ENCODE peak calls at places on chromosomes 12 and 14, in four cellular contexts. I is IMR-90, T is trophoblast cell, Z is mesenchymal stem cell. Y is an unnamed sample.
A peak's percentile ranks its signal among the peaks of the same experiment; 100 is the strongest.

GRCh38 chr12:179131-179884 is 34.6 kb downstream of the SLC6A12 start:
- DNase-seq in Z (peak; percentile 24), I (no peak), T (no peak), Y (peak; percentile 17)

GRCh38 chr12:39831587-39832315 is 212.1 kb upstream of the ABCD2 start:
- DNase-seq in Z (peak; percentile 11), T (no peak), I (peak; percentile 30), Y (no peak)

GRCh38 chr12:99476956-99477355 is 170.6 kb upstream of the GARIN6 start:
- DNase-seq in I (no peak), Z (no peak), T (no peak), Y (no peak)

GRCh38 chr14:37034410-37035285 is 137.8 kb downstream of the SLC25A21 start:
- DNase-seq in I (peak; percentile 20), Z (no peak), T (no peak), Y (no peak)

GRCh38 chr14:65658202-65658601 is 245.7 kb downstream of the FUT8 start:
- DNase-seq in I (peak; percentile 81), T (peak; percentile 74), Z (no peak), Y (no peak)

GRCh38 chr14:22848391-22849164 is 12.2 kb downstream of the MMP14 start:
- DNase-seq in Z (peak; percentile 80), I (peak; percentile 92), T (no peak), Y (peak; percentile 68)

GRCh38 chr12:130249376-130249775 is 87.1 kb downstream of the FZD10 start:
- DNase-seq in T (no peak), Z (no peak), I (no peak), Y (peak; percentile 80)

GRCh38 chr12:57610553-57611115 is 601 bp upstream of the ARHGEF25 start:
- DNase-seq in T (no peak), Z (no peak), I (no peak), Y (no peak)

GRCh38 chr12:88723219-88723618 is 142.9 kb upstream of the KITLG start:
- DNase-seq in T (no peak), I (peak; percentile 36), Z (no peak), Y (no peak)

GRCh38 chr14:94893411-94894160 is 123.7 kb upstream of the GSC start:
- DNase-seq in T (no peak), I (no peak), Z (no peak), Y (peak; percentile 41)

GRCh38 chr14:104390941-104391901 is 188.3 kb upstream of the C14orf180 start:
- DNase-seq in I (no peak), T (no peak), Z (no peak), Y (no peak)

GRCh38 chr12:66269757-66270383 is 32.4 kb upstream of the HELB start:
- DNase-seq in Z (peak; percentile 50), T (peak; percentile 42), I (peak; percentile 62), Y (peak; percentile 84)

GRCh38 chr14:68544150-68544892 is 248.5 kb downstream of the ZFP36L1 start:
- DNase-seq in I (peak; percentile 100), Z (peak; percentile 94), T (peak; percentile 36), Y (no peak)

GRCh38 chr14:73739174-73739898 is 25.2 kb upstream of the PNMA1 start:
- DNase-seq in Z (no peak), I (no peak), T (no peak), Y (no peak)

GRCh38 chr12:19707948-19708409 is 268.7 kb downstream of the AEBP2 start:
- DNase-seq in Z (peak; percentile 68), I (peak; percentile 93), T (no peak), Y (no peak)

GRCh38 chr14:22291406-22291805 is 297.6 kb downstream of the DAD1 start:
- DNase-seq in T (peak; percentile 91), I (peak; percentile 66), Z (no peak), Y (no peak)

GRCh38 chr12:80837342-80837978 is 100.3 kb downstream of the LIN7A start:
- DNase-seq in Z (peak; percentile 54), I (peak; percentile 76), T (peak; percentile 82), Y (peak; percentile 96)

GRCh38 chr12:64618953-64619590 is 8.8 kb downstream of the RASSF3 start:
- DNase-seq in I (peak; percentile 78), Z (peak; percentile 86), T (peak; percentile 65), Y (no peak)

GRCh38 chr12:127509066-127509778 is 757.7 kb upstream of the TMEM132C start:
- DNase-seq in Z (peak; percentile 60), T (no peak), I (peak; percentile 89), Y (no peak)

GRCh38 chr12:89126712-89127111 is 225.6 kb downstream of the DUSP6 start:
- DNase-seq in Z (no peak), T (peak; percentile 93), I (peak; percentile 45), Y (no peak)

GRCh38 chr12:126936181-126936851 is 1330.7 kb upstream of the TMEM132C start:
- DNase-seq in I (no peak), Z (no peak), T (no peak), Y (peak; percentile 4)

GRCh38 chr12:95608252-95609033 is 57.2 kb upstream of the USP44 start:
- DNase-seq in I (peak; percentile 76), Z (peak; percentile 46), T (no peak), Y (no peak)

GRCh38 chr12:124568431-124569374 is 1.3 kb upstream of the NCOR2 start:
- DNase-seq in I (peak; percentile 94), T (peak; percentile 45), Z (peak; percentile 97), Y (peak; percentile 95)

GRCh38 chr12:24582954-24583601 is 365.8 kb downstream of the BCAT1 start:
- DNase-seq in T (no peak), Z (no peak), I (no peak), Y (no peak)

GRCh38 chr14:75222208-75222701 is 45.8 kb upstream of the TMED10 start:
- DNase-seq in T (peak; percentile 65), I (peak; percentile 92), Z (peak; percentile 90), Y (peak; percentile 86)
- H3K4me3 ChIP-seq in T (no peak overlapping the region), I (no peak overlapping the region), Z (no peak overlapping the region), Y (no peak overlapping the region)

GRCh38 chr12:110907583-110907982 is 12.8 kb downstream of the MYL2 start:
- DNase-seq in T (peak; percentile 25), Z (no peak), I (no peak), Y (no peak)
- H2BK5ac ChIP-seq in T (no peak overlapping the region), Z (no peak overlapping the region), I (no peak overlapping the region), Y (no peak overlapping the region)

DNA sequence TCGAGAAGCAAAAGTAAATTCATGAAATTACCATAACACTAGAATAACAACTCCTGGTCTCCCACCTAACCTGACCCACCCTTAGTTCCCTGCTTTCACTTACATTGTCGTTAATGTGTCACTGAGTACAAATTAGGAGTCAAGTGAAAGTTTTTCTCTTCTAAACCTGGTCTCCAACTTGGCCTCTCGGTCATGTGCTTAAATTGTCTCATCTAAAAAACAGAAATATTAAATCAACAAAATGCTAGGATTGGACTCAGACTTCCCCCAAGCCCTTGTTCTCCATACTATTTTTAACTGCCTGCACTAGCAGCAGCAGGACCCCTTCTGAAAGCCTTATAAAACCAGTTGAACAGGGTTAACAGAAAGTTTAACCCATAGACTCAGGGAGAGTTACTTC is 1.8 kb upstream of the BTG1 start:
- DNase-seq in I (no peak), Z (peak; percentile 11), T (no peak), Y (no peak)
- H3K4me3 ChIP-seq in I (peak overlapping the region; percentile 24), Z (peak overlapping the region; percentile 94), T (no peak overlapping the region), Y (no peak overlapping the region)

DNA sequence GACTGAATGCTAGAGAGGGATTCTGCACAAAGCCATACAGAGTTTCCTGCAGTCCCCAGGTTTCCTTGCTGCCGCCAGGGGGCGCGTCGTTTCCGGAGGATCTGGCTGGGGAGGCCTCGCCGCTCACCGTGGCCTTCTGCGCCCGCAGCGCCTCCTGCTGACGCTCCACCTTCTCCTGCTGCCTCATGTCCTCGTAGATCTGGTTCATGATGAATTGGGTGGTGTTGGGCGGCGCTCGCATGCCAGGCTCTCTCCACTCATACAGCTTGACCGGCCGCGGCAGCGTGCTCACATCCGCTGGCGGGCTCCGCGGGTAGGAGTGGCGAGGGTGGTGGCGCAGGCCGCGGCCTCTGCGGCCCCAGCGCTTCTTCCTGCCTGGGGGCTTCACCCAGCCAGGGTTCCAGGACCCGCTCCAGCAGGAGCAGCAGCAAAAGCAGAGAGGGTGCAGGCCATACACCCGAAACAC is 987 bp downstream of the CCER1 start:
- DNase-seq in T (peak; percentile 68), I (no peak), Z (no peak), Y (peak; percentile 88)
- H2BK5ac ChIP-seq in T (no peak overlapping the region), I (no peak overlapping the region), Z (no peak overlapping the region), Y (no peak overlapping the region)

GRCh38 chr14:99579077-99579836 is 24.8 kb downstream of the CCDC85C start:
- DNase-seq in Z (no peak), I (no peak), T (peak; percentile 88), Y (peak; percentile 61)
- H3K4me3 ChIP-seq in Z (no peak overlapping the region), I (no peak overlapping the region), T (no peak overlapping the region), Y (no peak overlapping the region)

GRCh38 chr14:60865378-60866127 is 115.3 kb downstream of the TRMT5 start:
- DNase-seq in Z (no peak), T (no peak), I (no peak), Y (no peak)
- H2BK5ac ChIP-seq in Z (no peak overlapping the region), T (no peak overlapping the region), I (no peak overlapping the region), Y (no peak overlapping the region)

GRCh38 chr14:90060965-90061848 is 587 bp upstream of the KCNK13 start:
- DNase-seq in T (no peak), Z (peak; percentile 13), I (no peak), Y (peak; percentile 57)
- H3K4me3 ChIP-seq in T (peak overlapping the region; percentile 65), Z (peak overlapping the region; percentile 77), I (peak overlapping the region; percentile 74), Y (peak overlapping the region; percentile 49)

GRCh38 chr12:55728185-55728931 is 451 bp downstream of the CD63 start:
- DNase-seq in T (peak; percentile 79), Z (peak; percentile 64), I (peak; percentile 53), Y (peak; percentile 46)

GRCh38 chr12:55732288-55732687 is 3.5 kb upstream of the CD63 start:
- DNase-seq in Z (no peak), T (no peak), I (no peak), Y (no peak)

GRCh38 chr12:55729592-55730446 is 1.0 kb upstream of the CD63 start:
- DNase-seq in I (peak; percentile 94), T (peak; percentile 92), Z (peak; percentile 97), Y (peak; percentile 95)

GRCh38 chr12:55728932-55729591 is at the start of gene CD63:
- DNase-seq in I (peak; percentile 88), Z (peak; percentile 91), T (peak; percentile 85), Y (peak; percentile 83)

GRCh38 chr12:55730447-55730820 is 1.6 kb upstream of the CD63 start:
- DNase-seq in T (no peak), I (no peak), Z (no peak), Y (no peak)
- H2BK5ac ChIP-seq in T (no peak overlapping the region), I (peak overlapping the region; percentile 99), Z (no peak overlapping the region), Y (no peak overlapping the region)

DNA sequence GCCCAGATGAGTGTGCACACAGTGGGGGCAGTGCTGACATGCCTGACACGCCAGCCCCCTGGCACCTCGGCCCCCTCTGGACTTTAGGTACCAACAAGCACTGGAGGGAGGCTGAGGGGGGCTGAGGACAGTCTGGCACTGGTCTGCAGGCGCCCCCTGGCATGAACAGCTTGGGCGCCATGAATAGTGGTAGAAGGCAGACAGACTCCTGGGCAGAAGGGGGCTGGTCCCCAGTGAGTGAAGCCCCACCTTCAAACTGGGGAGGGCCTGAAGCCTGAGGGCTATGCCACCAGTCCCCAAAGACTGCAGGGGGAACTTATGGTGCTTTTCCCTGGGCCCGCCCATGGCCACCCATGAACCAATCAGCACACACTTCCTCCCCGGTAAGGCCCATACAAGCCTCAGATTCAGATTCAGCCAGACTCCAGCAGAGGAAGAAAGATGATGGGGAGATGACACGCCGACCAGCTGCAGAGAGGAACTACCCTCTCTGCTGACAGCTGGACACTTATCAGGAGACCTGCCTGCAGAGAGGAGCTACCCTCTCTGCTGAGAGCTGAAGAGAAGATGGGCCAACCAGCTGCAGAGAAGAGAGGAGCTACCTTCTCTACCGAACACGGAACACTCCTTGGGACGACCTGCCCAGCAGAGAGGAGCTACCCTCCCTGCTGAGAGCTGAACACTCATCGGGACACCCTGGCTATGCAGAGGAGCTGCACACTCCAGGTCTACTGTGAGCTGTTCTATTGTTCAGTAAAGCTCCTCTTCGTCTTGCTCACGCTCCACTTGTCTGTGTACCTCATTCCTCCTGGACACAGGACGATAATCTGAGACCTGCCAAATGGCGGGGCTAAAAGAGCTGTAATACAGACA is 324.5 kb downstream of the PCNX1 start:
- DNase-seq in Z (no peak), T (no peak), I (no peak), Y (peak; percentile 11)
- H3K4me3 ChIP-seq in Z (no peak overlapping the region), T (no peak overlapping the region), I (no peak overlapping the region), Y (no peak overlapping the region)

Y was measured in mesendoderm.